ENCODE peak calls at places on chromosomes 12 and 14, in nine cellular contexts. S, W, T, B, Y, G, E, P and Z are unnamed samples.

GRCh38 chr14:22478247-22478646 is 110.8 kb downstream of the DAD1 start:
- DNase-seq in S (no peak), W (no peak), T (no peak), B (no peak), Y (no peak), G (no peak), E (no peak), P (no peak), Z (no peak)

GRCh38 chr12:10562306-10562933 is 51.0 kb downstream of the MAGOHB start:
- DNase-seq in S (peak), W (peak), T (no peak), B (no peak), Y (no peak), G (no peak), E (no peak), P (peak), Z (no peak)

GRCh38 chr14:29222671-29223268 is 456.2 kb downstream of the FOXG1 start:
- DNase-seq in S (no peak), W (peak), T (no peak), B (no peak), Y (no peak), G (no peak), E (peak), P (no peak), Z (peak)

GRCh38 chr14:93938766-93939303 is 11.7 kb downstream of the FAM181A start:
- DNase-seq in S (no peak), W (no peak), T (no peak), B (no peak), Y (no peak), G (no peak), E (peak), P (no peak), Z (no peak)

GRCh38 chr14:105709281-105710118 is 183.1 kb downstream of the TMEM121 start:
- DNase-seq in S (no peak), W (no peak), T (no peak), B (no peak), Y (no peak), G (no peak), E (no peak), P (no peak), Z (no peak)

GRCh38 chr12:101823891-101824290 is 6.9 kb downstream of the GNPTAB start:
- DNase-seq in S (peak), W (no peak), T (peak), B (peak), Y (peak), G (peak), E (peak), P (no peak), Z (peak)

GRCh38 chr12:41552507-41553047 is 364.5 kb downstream of the PDZRN4 start:
- DNase-seq in S (no peak), W (no peak), T (no peak), B (no peak), Y (no peak), G (no peak), E (no peak), P (no peak), Z (no peak)

GRCh38 chr12:18965210-18965609 is 164.3 kb upstream of the PLEKHA5 start:
- DNase-seq in S (no peak), W (no peak), T (no peak), B (no peak), Y (no peak), G (no peak), E (no peak), P (no peak), Z (no peak)

GRCh38 chr12:107864235-107864634 is 89.7 kb downstream of the ASCL4 start:
- DNase-seq in S (no peak), W (no peak), T (no peak), B (no peak), Y (no peak), G (no peak), E (peak), P (no peak), Z (peak)

GRCh38 chr14:59918824-59919581 is 941 bp upstream of the LRRC9 start:
- DNase-seq in S (no peak), W (peak), T (peak), B (no peak), Y (no peak), G (peak), E (no peak), P (no peak), Z (peak)

GRCh38 chr14:74437654-74438053 is 11.6 kb upstream of the SYNDIG1L start:
- DNase-seq in S (no peak), W (no peak), T (no peak), B (no peak), Y (no peak), G (no peak), E (no peak), P (no peak), Z (peak)

GRCh38 chr14:93977790-93978581 is 1.6 kb upstream of the ASB2 start:
- DNase-seq in S (no peak), W (no peak), T (no peak), B (no peak), Y (no peak), G (peak), E (no peak), P (no peak), Z (no peak)

GRCh38 chr12:5273709-5274108 is 158.2 kb upstream of the NTF3 start:
- DNase-seq in S (no peak), W (no peak), T (no peak), B (no peak), Y (no peak), G (no peak), E (no peak), P (no peak), Z (no peak)

GRCh38 chr12:93530358-93530757 is 42.1 kb upstream of the SOCS2 start:
- DNase-seq in S (no peak), W (peak), T (no peak), B (no peak), Y (no peak), G (no peak), E (no peak), P (no peak), Z (no peak)

GRCh38 chr14:88198441-88198840 is 124.6 kb downstream of the KCNK10 start:
- DNase-seq in S (no peak), W (no peak), T (no peak), B (no peak), Y (no peak), G (no peak), E (no peak), P (no peak), Z (no peak)

DNA sequence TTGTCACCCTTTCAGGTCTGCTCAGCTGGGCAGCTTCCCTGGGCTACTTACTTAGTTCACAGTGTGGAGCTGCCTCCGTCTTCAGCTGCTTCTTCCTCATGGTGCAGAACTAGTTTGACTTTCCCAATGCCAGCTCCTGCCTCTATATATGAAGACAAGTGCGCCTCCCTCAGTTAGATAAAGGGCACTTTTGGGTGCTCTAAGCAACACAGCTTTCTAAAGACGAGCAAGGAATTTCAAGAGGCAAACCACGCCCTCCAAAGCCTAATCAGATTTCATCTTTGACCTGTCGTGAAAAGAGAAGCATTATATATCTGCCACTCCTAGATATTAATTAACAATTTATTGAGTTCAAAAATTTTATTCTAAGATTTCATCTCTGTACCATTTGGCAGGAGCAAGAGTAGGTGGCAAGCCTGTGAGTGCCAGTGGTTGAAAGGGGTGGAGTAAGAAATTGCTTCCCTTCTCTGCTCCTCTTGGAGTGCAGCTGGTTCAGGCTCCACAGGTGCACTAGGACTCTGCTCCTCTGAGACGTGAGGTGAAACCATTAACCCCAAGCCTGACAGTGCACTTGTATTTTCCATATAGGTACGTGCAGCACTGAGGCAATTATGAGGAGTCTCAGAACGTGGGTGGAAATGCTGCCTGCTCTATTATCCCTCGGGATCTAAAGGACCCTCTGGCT is 2.1 kb upstream of the SLC11A2 start:
- DNase-seq in S (peak), W (peak), T (no peak), B (no peak), Y (peak), G (no peak), E (no peak), P (no peak), Z (no peak)
- TF ChIP-seq CTCF in S (peak), W (peak), T (peak), B (no peak), Y (peak), G (peak), E (no peak), P (peak), Z (no peak)

DNA sequence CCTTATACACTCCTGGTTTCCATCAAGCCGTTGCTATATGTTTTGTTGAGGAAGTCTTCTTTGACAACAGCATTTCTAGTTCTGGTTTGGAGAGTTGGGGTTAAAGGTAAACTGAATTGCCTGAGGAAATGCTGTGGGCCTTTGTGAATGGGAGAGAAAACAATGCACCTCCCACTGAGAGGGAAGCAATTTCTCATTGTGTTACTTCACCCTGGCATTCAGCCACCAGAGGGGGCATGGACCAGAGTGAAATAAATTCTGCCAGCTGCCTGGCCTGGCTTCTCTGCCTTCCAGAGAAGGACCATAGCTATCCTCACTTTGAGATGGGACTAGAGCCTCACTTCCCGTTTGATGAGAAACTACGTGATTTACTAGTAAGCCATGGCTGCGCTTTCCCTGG is 475.3 kb downstream of the EGLN3 start:
- DNase-seq in S (peak), W (no peak), T (peak), B (no peak), Y (no peak), G (no peak), E (peak), P (no peak), Z (peak)
- TF ChIP-seq CTCF in S (peak), W (no peak), T (no peak), B (no peak), Y (no peak), G (no peak), E (peak), P (peak), Z (peak)

DNA sequence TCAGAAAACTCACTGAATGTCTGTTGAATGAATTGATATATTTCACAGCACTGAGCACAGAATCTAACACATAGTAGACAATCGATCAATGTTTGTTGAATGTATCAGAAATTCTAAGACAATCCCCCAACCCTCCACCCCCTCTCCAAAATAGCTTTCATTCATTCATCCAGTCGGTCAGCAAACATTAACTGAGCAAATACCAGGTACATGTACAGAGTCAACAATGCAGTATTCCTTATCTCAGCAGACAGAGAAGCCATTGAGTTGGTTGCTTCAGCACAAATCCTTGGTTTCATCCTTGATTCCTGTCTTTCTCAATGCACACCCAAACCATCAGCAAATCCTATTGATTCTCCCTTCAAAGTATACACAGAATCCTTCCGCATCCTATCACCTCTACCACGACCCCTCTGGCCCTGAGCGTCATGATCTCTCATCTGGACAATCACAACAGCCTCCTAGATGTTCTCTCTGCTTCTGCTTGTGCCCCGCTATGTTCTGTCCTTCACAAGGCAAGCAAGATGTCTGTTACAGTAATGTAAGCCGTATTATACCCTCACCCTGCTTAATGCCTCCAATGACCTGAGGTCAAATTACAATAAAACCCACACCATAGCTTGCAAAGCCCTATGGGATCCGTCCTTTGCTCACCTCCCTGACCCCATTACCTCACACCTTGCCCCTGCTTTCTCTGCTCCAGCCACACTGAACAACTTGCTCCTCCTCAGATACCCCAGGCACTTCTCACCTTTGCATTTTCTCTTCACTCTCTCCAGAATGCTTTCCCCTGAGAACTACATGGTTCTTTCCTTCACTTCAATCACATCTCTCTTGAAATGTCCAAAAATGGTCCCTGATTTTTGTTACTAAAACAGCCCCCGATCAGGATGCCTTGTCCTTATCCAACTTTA is 738.1 kb upstream of the TBX3 start:
- DNase-seq in S (no peak), W (no peak), T (no peak), B (no peak), Y (no peak), G (no peak), E (no peak), P (no peak), Z (no peak)
- TF ChIP-seq CTCF in S (no peak), W (no peak), T (no peak), B (no peak), Y (no peak), G (no peak), E (no peak), P (no peak), Z (no peak)

DNA sequence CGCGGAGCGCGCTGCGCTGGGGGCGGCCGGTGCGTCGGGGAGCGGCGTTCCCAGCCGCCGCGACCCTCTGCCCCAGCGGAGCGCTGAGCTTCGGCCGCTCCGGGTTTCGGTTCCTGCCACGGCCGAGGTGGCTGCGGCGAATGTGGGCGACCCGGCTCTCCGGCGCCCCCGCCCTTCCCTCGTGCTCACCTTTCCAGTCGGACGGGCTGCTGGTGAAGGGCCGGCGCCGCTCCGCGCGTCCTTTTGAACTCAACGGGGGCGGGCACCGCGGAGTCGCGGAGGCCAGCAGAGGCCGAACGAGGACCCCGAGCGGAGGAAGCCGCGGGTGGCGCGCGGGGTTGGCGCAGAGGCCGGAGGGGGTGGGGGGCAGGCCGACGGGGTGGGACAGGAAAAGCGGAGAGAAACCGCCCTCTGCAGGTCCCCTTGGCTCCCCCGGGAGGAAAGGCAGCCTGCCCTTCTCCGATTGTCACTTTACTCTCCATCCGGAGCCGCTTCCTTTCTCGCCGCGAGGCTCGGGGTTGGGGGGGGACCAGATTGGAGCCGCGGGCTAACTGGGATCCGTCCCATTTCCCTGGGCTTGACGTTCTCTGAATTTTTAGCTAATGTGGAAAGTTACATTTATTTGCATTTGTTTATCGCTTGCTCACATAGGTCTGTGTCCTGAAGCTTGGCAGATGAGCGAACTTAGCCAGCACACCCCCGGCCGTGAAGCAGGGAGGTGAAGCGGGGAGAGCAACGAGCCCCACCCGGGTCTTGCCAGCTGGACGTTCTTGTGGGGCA is at the start of gene SMAGP:
- DNase-seq in S (peak), W (peak), T (peak), B (peak), Y (peak), G (peak), E (peak), P (no peak), Z (peak)
- TF ChIP-seq CTCF in S (no peak), W (no peak), T (no peak), B (no peak), Y (no peak), G (peak), E (no peak), P (no peak), Z (no peak)

GRCh38 chr12:19999793-20000138 is 368.6 kb upstream of the PDE3A start:
- DNase-seq in S (no peak), W (no peak), T (no peak), B (no peak), Y (no peak), G (no peak), E (no peak), P (no peak), Z (no peak)

GRCh38 chr12:19998968-19999792 is 369.2 kb upstream of the PDE3A start:
- DNase-seq in S (no peak), W (no peak), T (no peak), B (no peak), Y (no peak), G (no peak), E (no peak), P (no peak), Z (no peak)

GRCh38 chr12:19992311-19992710 is 376.0 kb upstream of the PDE3A start:
- DNase-seq in S (no peak), W (no peak), T (no peak), B (no peak), Y (no peak), G (no peak), E (no peak), P (no peak), Z (no peak)

GRCh38 chr12:19997996-19998395 is 370.3 kb upstream of the PDE3A start:
- DNase-seq in S (no peak), W (no peak), T (no peak), B (no peak), Y (no peak), G (no peak), E (no peak), P (no peak), Z (no peak)

GRCh38 chr12:19994970-19995369 is 373.4 kb upstream of the PDE3A start:
- DNase-seq in S (no peak), W (no peak), T (no peak), B (no peak), Y (no peak), G (no peak), E (no peak), P (no peak), Z (no peak)
- TF ChIP-seq CTCF in S (no peak), W (peak), T (no peak), B (peak), Y (no peak), G (no peak), E (no peak), P (no peak), Z (no peak)

GRCh38 chr12:118446247-118446646 is 69.9 kb downstream of the SUDS3 start:
- DNase-seq in S (no peak), W (no peak), T (no peak), B (no peak), Y (no peak), G (no peak), E (no peak), P (no peak), Z (no peak)
- TF ChIP-seq CTCF in S (no peak), W (no peak), T (no peak), B (no peak), Y (no peak), G (no peak), E (no peak), P (no peak), Z (no peak)

DNA sequence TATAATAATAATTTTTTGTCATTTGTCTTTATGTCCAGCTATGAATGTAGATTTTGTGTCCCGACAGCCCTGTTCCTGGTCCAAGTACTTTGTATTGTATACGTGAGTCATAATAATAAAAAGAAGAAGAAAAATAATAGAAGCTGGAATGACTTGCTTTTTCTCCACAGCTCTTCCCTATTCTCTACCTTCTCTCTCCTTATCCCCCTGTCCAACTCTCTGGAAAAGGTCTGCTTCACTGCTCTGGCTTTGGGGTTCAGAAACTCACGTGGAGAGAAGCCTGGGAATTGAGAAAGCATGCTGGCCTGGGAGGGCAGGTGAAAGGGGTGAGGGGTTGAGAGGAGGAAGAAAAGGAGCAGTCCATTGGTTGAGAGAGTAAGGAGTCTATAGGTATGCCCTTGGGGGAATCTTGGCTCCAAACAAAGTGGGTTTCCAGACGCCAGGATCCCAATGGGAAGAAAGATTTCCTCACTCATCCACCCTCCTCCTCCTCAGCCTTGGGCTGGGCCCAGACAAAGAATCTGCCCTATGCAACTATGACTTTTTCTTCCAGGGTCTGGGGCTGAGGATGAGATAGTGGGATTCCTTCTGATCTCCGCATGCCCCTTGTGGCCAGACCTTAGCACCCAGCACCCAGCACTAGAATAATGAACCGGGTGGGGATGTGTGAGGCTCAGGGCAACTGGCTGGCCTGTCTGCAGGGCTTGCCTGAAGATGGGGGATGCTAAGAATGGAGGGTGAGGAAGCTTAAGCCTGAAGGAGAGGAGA is 4.0 kb downstream of the HOXC8 start:
- DNase-seq in S (no peak), W (no peak), T (no peak), B (no peak), Y (no peak), G (no peak), E (no peak), P (no peak), Z (no peak)
- TF ChIP-seq CTCF in S (no peak), W (no peak), T (no peak), B (no peak), Y (no peak), G (no peak), E (no peak), P (no peak), Z (no peak)

GRCh38 chr14:81953419-81953818 is 419.8 kb upstream of the SEL1L start:
- DNase-seq in S (no peak), W (no peak), T (no peak), B (no peak), Y (no peak), G (no peak), E (no peak), P (no peak), Z (no peak)
- TF ChIP-seq CTCF in S (no peak), W (no peak), T (no peak), B (no peak), Y (no peak), G (no peak), E (no peak), P (no peak), Z (no peak)

GRCh38 chr12:109580272-109580671 is 6.7 kb downstream of the MVK start:
- DNase-seq in S (no peak), W (no peak), T (no peak), B (no peak), Y (no peak), G (no peak), E (no peak), P (no peak), Z (no peak)
- TF ChIP-seq CTCF in S (no peak), W (no peak), T (no peak), B (no peak), Y (no peak), G (no peak), E (no peak), P (no peak), Z (no peak)